ENCODE peak calls at places on chromosomes 1 and 21, in seven cellular contexts. One of them, this sample, is unnamed.

GRCh38 chr21:45331521-45332257 is 44.0 kb upstream of the POFUT2 start:
- DNase-seq in HepG2: no peak
- DNase-seq in fibroblast of mammary gland: no peak
- DNase-seq in left lung: peak; percentile 28
- DNase-seq in AG09309: no peak
- DNase-seq in AG04450: no peak
- DNase-seq in left ventricle myocardium inferior: peak; percentile 9
- DNase-seq in this sample: no peak

GRCh38 chr1:182476625-182477024 is 26.7 kb downstream of the RGSL1 start:
- DNase-seq in HepG2: no peak
- DNase-seq in fibroblast of mammary gland: no peak
- DNase-seq in left lung: no peak
- DNase-seq in AG09309: no peak
- DNase-seq in AG04450: no peak
- DNase-seq in left ventricle myocardium inferior: peak; percentile 32
- DNase-seq in this sample: no peak

GRCh38 chr1:39981957-39982356 is 27.0 kb downstream of the MFSD2A start:
- DNase-seq in HepG2: no peak
- DNase-seq in fibroblast of mammary gland: peak; percentile 85
- DNase-seq in left lung: no peak
- DNase-seq in AG09309: peak; percentile 52
- DNase-seq in AG04450: peak; percentile 71
- DNase-seq in left ventricle myocardium inferior: no peak
- DNase-seq in this sample: peak; percentile 67

GRCh38 chr21:40936151-40936550 is 89.2 kb upstream of the DSCAM start:
- DNase-seq in HepG2: no peak
- DNase-seq in fibroblast of mammary gland: no peak
- DNase-seq in left lung: no peak
- DNase-seq in AG09309: no peak
- DNase-seq in AG04450: no peak
- DNase-seq in left ventricle myocardium inferior: no peak
- DNase-seq in this sample: no peak

GRCh38 chr1:226629896-226630550 is 81.5 kb downstream of the STUM start:
- DNase-seq in HepG2: no peak
- DNase-seq in fibroblast of mammary gland: no peak
- DNase-seq in left lung: peak; percentile 8
- DNase-seq in AG09309: no peak
- DNase-seq in AG04450: no peak
- DNase-seq in left ventricle myocardium inferior: no peak
- DNase-seq in this sample: no peak

GRCh38 chr1:110800079-110800478 is 72.9 kb upstream of the CD53 start:
- DNase-seq in HepG2: no peak
- DNase-seq in fibroblast of mammary gland: no peak
- DNase-seq in left lung: no peak
- DNase-seq in AG09309: no peak
- DNase-seq in AG04450: no peak
- DNase-seq in left ventricle myocardium inferior: no peak
- DNase-seq in this sample: no peak

GRCh38 chr1:175220853-175221547 is 28.4 kb upstream of the KIAA0040 start:
- DNase-seq in HepG2: no peak
- DNase-seq in fibroblast of mammary gland: no peak
- DNase-seq in left lung: no peak
- DNase-seq in AG09309: no peak
- DNase-seq in AG04450: no peak
- DNase-seq in left ventricle myocardium inferior: no peak
- DNase-seq in this sample: no peak

GRCh38 chr1:209094384-209094783 is 489.1 kb upstream of the CAMK1G start:
- DNase-seq in HepG2: no peak
- DNase-seq in fibroblast of mammary gland: no peak
- DNase-seq in left lung: no peak
- DNase-seq in AG09309: no peak
- DNase-seq in AG04450: no peak
- DNase-seq in left ventricle myocardium inferior: no peak
- DNase-seq in this sample: no peak

GRCh38 chr21:45104560-45104959 is 30.2 kb downstream of the ADARB1 start:
- DNase-seq in HepG2: no peak
- DNase-seq in fibroblast of mammary gland: no peak
- DNase-seq in left lung: no peak
- DNase-seq in AG09309: no peak
- DNase-seq in AG04450: no peak
- DNase-seq in left ventricle myocardium inferior: peak; percentile 57
- DNase-seq in this sample: no peak

GRCh38 chr1:25658791-25659431 is 42.3 kb downstream of the MAN1C1 start:
- DNase-seq in HepG2: no peak
- DNase-seq in fibroblast of mammary gland: peak; percentile 8
- DNase-seq in left lung: no peak
- DNase-seq in AG09309: no peak
- DNase-seq in AG04450: no peak
- DNase-seq in left ventricle myocardium inferior: peak; percentile 77
- DNase-seq in this sample: no peak

GRCh38 chr1:241647658-241648057 is 4.4 kb upstream of the WDR64 start:
- DNase-seq in HepG2: no peak
- DNase-seq in fibroblast of mammary gland: peak; percentile 91
- DNase-seq in left lung: no peak
- DNase-seq in AG09309: no peak
- DNase-seq in AG04450: no peak
- DNase-seq in left ventricle myocardium inferior: no peak
- DNase-seq in this sample: no peak

GRCh38 chr1:226135709-226136108 is 50.8 kb downstream of the ACBD3 start:
- DNase-seq in HepG2: no peak
- DNase-seq in fibroblast of mammary gland: no peak
- DNase-seq in left lung: no peak
- DNase-seq in AG09309: no peak
- DNase-seq in AG04450: no peak
- DNase-seq in left ventricle myocardium inferior: no peak
- DNase-seq in this sample: no peak

GRCh38 chr21:41828884-41829360 is 50.2 kb downstream of the PRDM15 start:
- DNase-seq in HepG2: no peak
- DNase-seq in fibroblast of mammary gland: no peak
- DNase-seq in left lung: no peak
- DNase-seq in AG09309: no peak
- DNase-seq in AG04450: no peak
- DNase-seq in left ventricle myocardium inferior: no peak
- DNase-seq in this sample: no peak

GRCh38 chr1:210792703-210793102 is 341.2 kb downstream of the KCNH1 start:
- DNase-seq in HepG2: no peak
- DNase-seq in fibroblast of mammary gland: peak; percentile 70
- DNase-seq in left lung: no peak
- DNase-seq in AG09309: peak; percentile 50
- DNase-seq in AG04450: peak; percentile 43
- DNase-seq in left ventricle myocardium inferior: no peak
- DNase-seq in this sample: peak; percentile 61

GRCh38 chr1:53153752-53154151 is 11.3 kb upstream of the SLC1A7 start:
- DNase-seq in HepG2: no peak
- DNase-seq in fibroblast of mammary gland: no peak
- DNase-seq in left lung: no peak
- DNase-seq in AG09309: no peak
- DNase-seq in AG04450: no peak
- DNase-seq in left ventricle myocardium inferior: no peak
- DNase-seq in this sample: no peak

GRCh38 chr21:44838038-44838895 is 20.4 kb upstream of the SUMO3 start:
- DNase-seq in HepG2: no peak
- DNase-seq in fibroblast of mammary gland: no peak
- DNase-seq in left lung: peak; percentile 20
- DNase-seq in AG09309: no peak
- DNase-seq in AG04450: no peak
- DNase-seq in left ventricle myocardium inferior: no peak
- DNase-seq in this sample: no peak

GRCh38 chr1:216221260-216221700 is 202.0 kb downstream of the USH2A start:
- DNase-seq in HepG2: peak; percentile 61
- DNase-seq in fibroblast of mammary gland: peak; percentile 74
- DNase-seq in left lung: no peak
- DNase-seq in AG09309: peak; percentile 31
- DNase-seq in AG04450: peak; percentile 57
- DNase-seq in left ventricle myocardium inferior: no peak
- DNase-seq in this sample: peak; percentile 45

GRCh38 chr1:14117700-14118099 is 417.7 kb downstream of the PRDM2 start:
- DNase-seq in HepG2: no peak
- DNase-seq in fibroblast of mammary gland: no peak
- DNase-seq in left lung: no peak
- DNase-seq in AG09309: no peak
- DNase-seq in AG04450: no peak
- DNase-seq in left ventricle myocardium inferior: no peak
- DNase-seq in this sample: no peak

GRCh38 chr1:94122201-94122970 is 1.4 kb upstream of the ABCA4 start:
- DNase-seq in HepG2: no peak
- DNase-seq in fibroblast of mammary gland: peak; percentile 29
- DNase-seq in left lung: no peak
- DNase-seq in AG09309: no peak
- DNase-seq in AG04450: peak; percentile 51
- DNase-seq in left ventricle myocardium inferior: no peak
- DNase-seq in this sample: peak; percentile 60

GRCh38 chr1:25343872-25344271 is 5.7 kb downstream of the TMEM50A start:
- DNase-seq in HepG2: no peak
- DNase-seq in fibroblast of mammary gland: peak; percentile 90
- DNase-seq in left lung: no peak
- DNase-seq in AG09309: peak; percentile 81
- DNase-seq in AG04450: peak; percentile 69
- DNase-seq in left ventricle myocardium inferior: no peak
- DNase-seq in this sample: peak; percentile 72

GRCh38 chr1:215001419-215002021 is 81.0 kb upstream of the KCNK2 start:
- DNase-seq in HepG2: no peak
- DNase-seq in fibroblast of mammary gland: peak; percentile 16
- DNase-seq in left lung: no peak
- DNase-seq in AG09309: no peak
- DNase-seq in AG04450: no peak
- DNase-seq in left ventricle myocardium inferior: no peak
- DNase-seq in this sample: no peak

GRCh38 chr1:203128691-203129500 is 1.4 kb downstream of the ADORA1 start:
- DNase-seq in HepG2: no peak
- DNase-seq in fibroblast of mammary gland: no peak
- DNase-seq in left lung: no peak
- DNase-seq in AG09309: no peak
- DNase-seq in AG04450: no peak
- DNase-seq in left ventricle myocardium inferior: no peak
- DNase-seq in this sample: no peak

GRCh38 chr1:184405743-184406142 is 18.9 kb downstream of the C1orf21 start:
- DNase-seq in HepG2: no peak
- DNase-seq in fibroblast of mammary gland: no peak
- DNase-seq in left lung: no peak
- DNase-seq in AG09309: no peak
- DNase-seq in AG04450: no peak
- DNase-seq in left ventricle myocardium inferior: no peak
- DNase-seq in this sample: no peak

DNA sequence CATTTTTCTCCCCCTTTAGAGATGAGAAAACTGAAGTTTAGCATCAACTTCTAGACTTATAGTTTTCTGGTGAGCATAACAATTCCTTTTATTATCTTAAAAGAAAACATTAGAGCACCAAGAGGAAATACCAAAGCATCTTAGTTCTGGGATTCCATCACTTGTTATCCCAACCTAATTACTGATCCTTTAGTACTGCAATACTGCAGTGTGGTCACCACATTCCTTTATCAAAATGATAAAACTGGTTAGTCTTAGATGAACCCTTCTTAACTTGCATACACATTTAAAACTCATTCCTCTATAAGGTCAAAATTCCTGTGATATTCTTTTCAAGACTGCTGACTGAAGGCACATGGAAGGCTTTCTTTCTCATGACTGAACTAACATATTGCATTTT is 23.1 kb downstream of the SOD1 start:
- DNase-seq in HepG2: no peak
- DNase-seq in fibroblast of mammary gland: no peak
- DNase-seq in left lung: no peak
- DNase-seq in AG09309: no peak
- DNase-seq in AG04450: no peak
- DNase-seq in left ventricle myocardium inferior: no peak
- DNase-seq in this sample: peak; percentile 61
- H3K4me3 ChIP-seq in HepG2: no peak overlapping the region
- H3K4me3 ChIP-seq in fibroblast of mammary gland: no peak overlapping the region
- H3K4me3 ChIP-seq in left lung: no peak overlapping the region
- H3K4me3 ChIP-seq in AG09309: no peak overlapping the region
- H3K4me3 ChIP-seq in AG04450: no peak overlapping the region
- H3K4me3 ChIP-seq in left ventricle myocardium inferior: no peak overlapping the region
- H3K4me3 ChIP-seq in this sample: no peak overlapping the region

GRCh38 chr1:8816306-8816705 is 1.1 kb downstream of the RERE start:
- DNase-seq in HepG2: no peak
- DNase-seq in fibroblast of mammary gland: peak; percentile 62
- DNase-seq in left lung: no peak
- DNase-seq in AG09309: no peak
- DNase-seq in AG04450: no peak
- DNase-seq in left ventricle myocardium inferior: no peak
- DNase-seq in this sample: no peak

GRCh38 chr1:8813991-8814390 is 3.4 kb downstream of the RERE start:
- DNase-seq in HepG2: no peak
- DNase-seq in fibroblast of mammary gland: no peak
- DNase-seq in left lung: no peak
- DNase-seq in AG09309: no peak
- DNase-seq in AG04450: no peak
- DNase-seq in left ventricle myocardium inferior: no peak
- DNase-seq in this sample: no peak

GRCh38 chr1:8815582-8816285 is 1.7 kb downstream of the RERE start:
- DNase-seq in HepG2: no peak
- DNase-seq in fibroblast of mammary gland: no peak
- DNase-seq in left lung: no peak
- DNase-seq in AG09309: no peak
- DNase-seq in AG04450: no peak
- DNase-seq in left ventricle myocardium inferior: no peak
- DNase-seq in this sample: no peak

GRCh38 chr1:8813016-8813763 is 4.2 kb downstream of the RERE start:
- DNase-seq in HepG2: no peak
- DNase-seq in fibroblast of mammary gland: no peak
- DNase-seq in left lung: no peak
- DNase-seq in AG09309: no peak
- DNase-seq in AG04450: no peak
- DNase-seq in left ventricle myocardium inferior: no peak
- DNase-seq in this sample: no peak

GRCh38 chr1:8814870-8815269 is 2.6 kb downstream of the RERE start:
- DNase-seq in HepG2: no peak
- DNase-seq in fibroblast of mammary gland: no peak
- DNase-seq in left lung: no peak
- DNase-seq in AG09309: no peak
- DNase-seq in AG04450: no peak
- DNase-seq in left ventricle myocardium inferior: no peak
- DNase-seq in this sample: no peak
- TF ChIP-seq CTCF in HepG2: peak; percentile 64
- TF ChIP-seq CTCF in fibroblast of mammary gland: no peak
- TF ChIP-seq CTCF in left lung: no peak
- TF ChIP-seq CTCF in AG09309: no peak
- TF ChIP-seq CTCF in AG04450: no peak
- TF ChIP-seq CTCF in left ventricle myocardium inferior: peak; percentile 34
- TF ChIP-seq CTCF in this sample: no peak

GRCh38 chr1:174023438-174023837 is 1.3 kb upstream of the RC3H1 start:
- DNase-seq in HepG2: no peak
- DNase-seq in fibroblast of mammary gland: no peak
- DNase-seq in left lung: no peak
- DNase-seq in AG09309: no peak
- DNase-seq in AG04450: no peak
- DNase-seq in left ventricle myocardium inferior: no peak
- DNase-seq in this sample: no peak
- H3K4me3 ChIP-seq in HepG2: peak overlapping the region; percentile 97
- H3K4me3 ChIP-seq in fibroblast of mammary gland: no peak overlapping the region
- H3K4me3 ChIP-seq in left lung: no peak overlapping the region
- H3K4me3 ChIP-seq in AG09309: no peak overlapping the region
- H3K4me3 ChIP-seq in AG04450: no peak overlapping the region
- H3K4me3 ChIP-seq in left ventricle myocardium inferior: no peak overlapping the region
- H3K4me3 ChIP-seq in this sample: no peak overlapping the region

DNA sequence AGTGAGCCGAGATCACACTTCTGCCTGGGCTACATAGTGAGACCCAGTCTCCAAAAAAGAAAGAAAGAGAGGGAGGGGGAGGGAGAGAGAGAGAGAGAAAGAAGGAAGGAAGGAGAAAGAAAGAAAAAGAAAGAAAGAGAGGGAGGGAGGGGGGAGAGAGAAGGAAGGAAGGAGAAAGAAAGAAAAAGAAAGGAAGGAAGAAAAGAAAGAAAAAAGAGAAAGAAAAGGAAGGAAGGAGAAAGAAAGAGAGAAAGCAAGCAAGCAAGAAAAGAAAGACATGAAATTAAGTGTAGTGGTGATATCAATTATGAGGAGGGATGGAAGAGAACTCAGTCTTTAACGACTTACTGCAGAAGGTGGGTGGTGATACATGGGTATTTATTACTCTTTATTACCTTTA is 38.5 kb downstream of the CA6 start:
- DNase-seq in HepG2: no peak
- DNase-seq in fibroblast of mammary gland: no peak
- DNase-seq in left lung: no peak
- DNase-seq in AG09309: no peak
- DNase-seq in AG04450: no peak
- DNase-seq in left ventricle myocardium inferior: no peak
- DNase-seq in this sample: no peak
- TF ChIP-seq CTCF in HepG2: no peak
- TF ChIP-seq CTCF in fibroblast of mammary gland: no peak
- TF ChIP-seq CTCF in left lung: no peak
- TF ChIP-seq CTCF in AG09309: no peak
- TF ChIP-seq CTCF in AG04450: no peak
- TF ChIP-seq CTCF in left ventricle myocardium inferior: no peak
- TF ChIP-seq CTCF in this sample: no peak

This sample was measured in AG04449.